ENCODE peak calls at places on chromosomes 1 and 21, in seven cellular contexts. M is ELR; P is fibroblast of mammary gland; F is left cardiac atrium; X is uterus; B is stimulated activated CD4-positive, alpha-beta T cell treated with anti-CD3 and anti-CD28 coated beads, TNF-alpha, amount 100 ng/mL, for 4 hours; O is effector memory CD4-positive, alpha-beta T cell. W is an unnamed sample.

GRCh38 chr1:206703647-206704046 is 18.9 kb downstream of the MAPKAPK2 start:
- DNase-seq in M (no peak), P (peak; percentile 68), F (no peak), X (no peak), B (no peak), O (peak; percentile 53), W (no peak)

GRCh38 chr1:21944261-21945074 is 7.4 kb upstream of the HSPG2 start:
- DNase-seq in M (no peak), P (no peak), F (no peak), X (no peak), B (no peak), O (no peak), W (no peak)

GRCh38 chr21:14766241-14766640 is 220.1 kb upstream of the SAMSN1 start:
- DNase-seq in M (no peak), P (no peak), F (no peak), X (no peak), B (no peak), O (no peak), W (no peak)

GRCh38 chr1:222777977-222778376 is 36.9 kb upstream of the DISP1 start:
- DNase-seq in M (peak; percentile 40), P (peak; percentile 93), F (no peak), X (no peak), B (no peak), O (no peak), W (peak; percentile 68)

GRCh38 chr1:233614173-233614742 is 352 bp downstream of the KCNK1 start:
- DNase-seq in M (peak; percentile 2), P (peak; percentile 49), F (peak; percentile 39), X (no peak), B (no peak), O (no peak), W (peak; percentile 70)

GRCh38 chr1:47765236-47765635 is 231.9 kb downstream of the TRABD2B start:
- DNase-seq in M (no peak), P (no peak), F (peak; percentile 63), X (no peak), B (no peak), O (no peak), W (no peak)

GRCh38 chr1:48227165-48228013 is 4.9 kb downstream of the SLC5A9 start:
- DNase-seq in M (no peak), P (no peak), F (no peak), X (no peak), B (no peak), O (no peak), W (no peak)

GRCh38 chr1:245148069-245148468 is 6.7 kb upstream of the KIF26B start:
- DNase-seq in M (no peak), P (no peak), F (no peak), X (no peak), B (no peak), O (no peak), W (no peak)

GRCh38 chr1:235368428-235368827 is 1.2 kb downstream of the TBCE start:
- DNase-seq in M (peak; percentile 3), P (no peak), F (no peak), X (no peak), B (no peak), O (no peak), W (no peak)

GRCh38 chr1:208423522-208423921 is 179.3 kb upstream of the PLXNA2 start:
- DNase-seq in M (no peak), P (no peak), F (no peak), X (no peak), B (no peak), O (no peak), W (no peak)

GRCh38 chr1:117067528-117068370 is 7.6 kb downstream of the TTF2 start:
- DNase-seq in M (peak; percentile 70), P (peak; percentile 70), F (peak; percentile 48), X (peak; percentile 39), B (no peak), O (peak; percentile 14), W (peak; percentile 31)

GRCh38 chr1:42941640-42942330 is 16.9 kb downstream of the SLC2A1 start:
- DNase-seq in M (peak; percentile 92), P (peak; percentile 88), F (peak; percentile 81), X (no peak), B (no peak), O (no peak), W (peak; percentile 89)

GRCh38 chr1:58855351-58856165 is 71.7 kb upstream of the JUN start:
- DNase-seq in M (no peak), P (no peak), F (no peak), X (no peak), B (no peak), O (no peak), W (no peak)

GRCh38 chr1:966135-966602 is at the start of gene PLEKHN1:
- DNase-seq in M (peak; percentile 85), P (peak; percentile 42), F (peak; percentile 26), X (no peak), B (no peak), O (no peak), W (peak; percentile 88)

GRCh38 chr21:24223625-24224024 is 1383.7 kb downstream of the MRPL39 start:
- DNase-seq in M (peak; percentile 46), P (no peak), F (no peak), X (no peak), B (no peak), O (no peak), W (no peak)

GRCh38 chr1:172818841-172819527 is 160.1 kb downstream of the FASLG start:
- DNase-seq in M (no peak), P (peak; percentile 33), F (no peak), X (no peak), B (no peak), O (no peak), W (no peak)

GRCh38 chr21:45207839-45208626 is 79.7 kb downstream of the POFUT2 start:
- DNase-seq in M (no peak), P (no peak), F (no peak), X (no peak), B (no peak), O (no peak), W (no peak)

GRCh38 chr1:231861541-231862481 is 235.2 kb downstream of the DISC1 start:
- DNase-seq in M (no peak), P (peak; percentile 76), F (no peak), X (no peak), B (no peak), O (no peak), W (peak; percentile 9)

GRCh38 chr1:21643624-21644023 is 25.5 kb downstream of the RAP1GAP start:
- DNase-seq in M (no peak), P (no peak), F (no peak), X (no peak), B (no peak), O (no peak), W (no peak)

GRCh38 chr1:9391620-9392019 is 98.9 kb downstream of the SPSB1 start:
- DNase-seq in M (no peak), P (peak; percentile 52), F (no peak), X (no peak), B (no peak), O (no peak), W (no peak)

GRCh38 chr1:103171041-103171590 is 62.8 kb upstream of the COL11A1 start:
- DNase-seq in M (peak; percentile 11), P (peak; percentile 7), F (no peak), X (no peak), B (no peak), O (no peak), W (no peak)

GRCh38 chr1:98119793-98120192 is 199.0 kb upstream of the DPYD start:
- DNase-seq in M (peak; percentile 43), P (peak; percentile 17), F (no peak), X (no peak), B (no peak), O (no peak), W (peak; percentile 26)

GRCh38 chr1:155073377-155074272 is 5.0 kb upstream of the EFNA3 start:
- DNase-seq in M (no peak), P (no peak), F (no peak), X (no peak), B (no peak), O (no peak), W (no peak)

GRCh38 chr1:113811888-113812660 is at the start of gene RSBN1:
- DNase-seq in M (peak; percentile 100), P (peak; percentile 98), F (peak; percentile 99), X (peak; percentile 99), B (peak; percentile 90), O (peak; percentile 97), W (peak; percentile 100)

GRCh38 chr21:44752701-44753235 is 41.4 kb upstream of the TSPEAR start:
- DNase-seq in M (peak; percentile 14), P (no peak), F (no peak), X (no peak), B (no peak), O (no peak), W (peak; percentile 95)

GRCh38 chr1:6029351-6029750 is 16.3 kb upstream of the KCNAB2 start:
- DNase-seq in M (no peak), P (no peak), F (no peak), X (no peak), B (no peak), O (no peak), W (no peak)

GRCh38 chr21:31895069-31895851 is 22.4 kb downstream of the HUNK start:
- DNase-seq in M (no peak), P (no peak), F (no peak), X (no peak), B (no peak), O (no peak), W (no peak)

GRCh38 chr1:248288385-248288784 is 10.6 kb upstream of the OR2T33 start:
- DNase-seq in M (no peak), P (no peak), F (no peak), X (no peak), B (no peak), O (no peak), W (no peak)

GRCh38 chr1:61403863-61404615 is 320.9 kb downstream of the TM2D1 start:
- DNase-seq in M (no peak), P (peak; percentile 22), F (no peak), X (no peak), B (no peak), O (no peak), W (no peak)

GRCh38 chr1:2942410-2942809 is 78.9 kb upstream of the ACTRT2 start:
- DNase-seq in M (no peak), P (no peak), F (no peak), X (no peak), B (no peak), O (no peak), W (no peak)

GRCh38 chr1:151968058-151968457 is 25.6 kb downstream of the S100A10 start:
- DNase-seq in M (peak; percentile 73), P (peak; percentile 62), F (no peak), X (no peak), B (no peak), O (peak; percentile 15), W (peak; percentile 52)

GRCh38 chr1:225996946-225997545 is 2.1 kb downstream of the SDE2 start:
- DNase-seq in M (peak; percentile 54), P (peak; percentile 61), F (no peak), X (no peak), B (no peak), O (no peak), W (no peak)

GRCh38 chr1:151936653-151937052 is 27.3 kb upstream of the THEM4 start:
- DNase-seq in M (no peak), P (no peak), F (no peak), X (no peak), B (no peak), O (no peak), W (no peak)

W was measured in mammary epithelial cell.